ENCODE peak calls at places on chromosomes 5 and 9, in four cellular contexts. H is heart left ventricle, F is fibroblast of lung, U is uterus. N is an unnamed sample.

GRCh38 chr5:65299841-65300240 is 181.9 kb downstream of the ADAMTS6 start:
- DNase-seq in H (no peak), F (peak; percentile 83), U (no peak), N (no peak)

GRCh38 chr5:105817416-105817815 is 1853.3 kb downstream of the EFNA5 start:
- DNase-seq in H (no peak), F (no peak), U (no peak), N (no peak)

GRCh38 chr9:124695280-124695890 is 75.7 kb downstream of the NR6A1 start:
- DNase-seq in H (no peak), F (no peak), U (no peak), N (no peak)

GRCh38 chr9:79617395-79617794 is 45.6 kb downstream of the TLE4 start:
- DNase-seq in H (no peak), F (peak; percentile 77), U (peak; percentile 64), N (no peak)

GRCh38 chr5:130365956-130366355 is 461.7 kb downstream of the CHSY3 start:
- DNase-seq in H (no peak), F (no peak), U (no peak), N (no peak)

GRCh38 chr9:132584616-132585560 is 2.5 kb downstream of the BARHL1 start:
- DNase-seq in H (no peak), F (peak; percentile 14), U (no peak), N (no peak)

GRCh38 chr9:111030492-111030891 is 7.8 kb downstream of the LPAR1 start:
- DNase-seq in H (no peak), F (peak; percentile 31), U (no peak), N (no peak)

GRCh38 chr5:124628251-124628650 is 118.2 kb downstream of the ZNF608 start:
- DNase-seq in H (no peak), F (no peak), U (no peak), N (no peak)

GRCh38 chr5:5492087-5492933 is 69.8 kb downstream of the ICE1 start:
- DNase-seq in H (no peak), F (peak; percentile 69), U (no peak), N (no peak)

GRCh38 chr9:23768861-23769260 is 57.2 kb downstream of the ELAVL2 start:
- DNase-seq in H (no peak), F (no peak), U (no peak), N (no peak)

GRCh38 chr9:129858167-129858962 is 23.1 kb downstream of the USP20 start:
- DNase-seq in H (no peak), F (no peak), U (no peak), N (no peak)

GRCh38 chr9:136085815-136086212 is 9.3 kb downstream of the NACC2 start:
- DNase-seq in H (peak; percentile 83), F (no peak), U (no peak), N (peak; percentile 73)

GRCh38 chr5:15799014-15799413 is 299.0 kb downstream of the FBXL7 start:
- DNase-seq in H (no peak), F (no peak), U (no peak), N (no peak)

GRCh38 chr5:178230879-178231735 is 1.5 kb downstream of the PHYKPL start:
- DNase-seq in H (no peak), F (peak; percentile 48), U (no peak), N (peak; percentile 26)

GRCh38 chr5:180583738-180584137 is 7.6 kb downstream of the SCGB3A1 start:
- DNase-seq in H (no peak), F (no peak), U (no peak), N (no peak)

DNA sequence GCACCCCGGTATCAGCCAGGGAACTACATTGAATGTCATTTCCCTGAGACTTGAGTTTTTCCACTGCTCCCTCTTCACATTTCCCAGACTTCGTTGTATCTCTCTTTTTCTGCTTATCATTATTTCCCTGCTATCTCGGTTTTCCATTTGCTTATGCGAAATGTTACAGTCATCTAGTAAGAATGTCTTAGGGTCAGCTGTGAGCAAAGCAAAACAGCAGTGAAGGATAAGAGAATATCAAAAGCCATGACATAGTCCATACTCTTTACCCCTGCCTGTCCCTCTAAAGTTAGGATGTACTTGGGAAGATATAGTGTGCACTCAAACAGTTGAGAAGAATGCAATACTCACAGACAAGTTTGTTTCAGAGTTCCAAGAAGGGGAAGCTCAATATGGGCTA is 88.7 kb downstream of the ITGA1 start:
- DNase-seq in H (no peak), F (peak; percentile 36), U (no peak), N (no peak)
- H3K27ac ChIP-seq in H (peak overlapping the region; percentile 32), F (no peak overlapping the region), U (peak overlapping the region; percentile 74), N (peak overlapping the region; percentile 62)

GRCh38 chr9:36802171-36802920 is 229.7 kb downstream of the MELK start:
- DNase-seq in H (no peak), F (peak; percentile 38), U (no peak), N (no peak)
- H3K4me3 ChIP-seq in H (no peak overlapping the region), F (no peak overlapping the region), U (no peak overlapping the region), N (no peak overlapping the region)

GRCh38 chr9:128551652-128552152 is 685 bp upstream of the SPTAN1 start:
- DNase-seq in H (no peak), F (no peak), U (no peak), N (no peak)

GRCh38 chr9:128552744-128553221 is 396 bp downstream of the SPTAN1 start:
- DNase-seq in H (peak; percentile 83), F (no peak), U (peak; percentile 48), N (peak; percentile 59)

GRCh38 chr9:128550770-128551651 is 1.4 kb upstream of the SPTAN1 start:
- DNase-seq in H (peak; percentile 64), F (no peak), U (peak; percentile 28), N (peak; percentile 45)

GRCh38 chr9:128553695-128554094 is 1.3 kb downstream of the SPTAN1 start:
- DNase-seq in H (no peak), F (peak; percentile 90), U (no peak), N (no peak)

DNA sequence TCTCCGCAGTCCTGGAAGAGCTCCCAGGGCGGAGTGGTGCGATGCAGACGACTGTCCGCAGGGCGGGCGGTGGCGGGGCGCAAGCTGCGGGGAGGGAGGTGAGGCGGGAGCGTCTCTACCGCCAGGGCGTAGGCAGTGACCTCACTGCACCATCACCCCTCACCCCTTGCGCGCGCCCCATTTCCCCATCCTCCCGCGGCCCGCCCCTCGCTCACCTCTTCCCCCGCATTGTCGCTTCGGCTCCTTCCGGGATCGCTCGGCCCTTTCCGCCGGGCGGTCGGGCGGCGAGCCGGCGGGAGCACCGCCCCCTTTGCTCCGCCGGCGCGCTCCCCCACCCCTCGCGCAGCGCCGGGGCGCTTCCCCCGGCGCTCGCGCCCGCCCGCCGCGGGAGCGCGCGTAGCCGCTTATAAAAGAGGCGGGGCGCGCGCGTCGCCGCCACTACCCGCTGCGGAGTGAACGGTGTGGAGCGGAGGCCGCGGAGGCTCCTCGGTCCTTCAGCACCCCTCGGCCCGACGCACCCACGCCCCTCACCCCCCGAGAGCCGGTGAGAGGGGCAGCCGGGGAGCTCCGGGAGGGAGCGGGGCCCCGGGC is at the start of gene SPTAN1:
- DNase-seq in H (peak; percentile 96), F (peak; percentile 88), U (peak; percentile 94), N (peak; percentile 91)
- TF ChIP-seq CTCF in H (no peak), F (no peak), U (no peak), N (peak; percentile 28)

DNA sequence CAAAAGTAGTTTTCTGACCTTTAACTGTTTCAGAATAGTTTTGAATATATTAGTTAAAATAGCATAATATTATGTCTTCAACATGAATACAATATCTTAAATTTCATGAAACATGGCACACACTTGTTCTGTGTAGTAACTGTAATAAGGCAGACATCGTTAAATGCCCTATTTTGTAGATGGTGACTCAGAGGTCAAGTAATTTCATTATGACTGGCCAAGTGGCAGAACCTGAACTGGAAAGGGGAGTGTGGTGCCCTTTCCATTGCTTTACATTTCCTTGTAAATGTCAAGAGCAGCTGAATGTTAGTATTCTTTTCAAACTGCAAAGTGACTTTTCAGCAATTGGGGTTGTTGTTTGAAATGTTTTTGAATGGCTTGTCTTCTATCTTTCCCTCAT is 201.2 kb upstream of the CDKN2B start:
- DNase-seq in H (no peak), F (no peak), U (no peak), N (no peak)
- H3K27ac ChIP-seq in H (no peak overlapping the region), F (no peak overlapping the region), U (no peak overlapping the region), N (no peak overlapping the region)

GRCh38 chr9:134544388-134545212 is 97.0 kb upstream of the COL5A1 start:
- DNase-seq in H (peak; percentile 60), F (peak; percentile 76), U (peak; percentile 50), N (peak; percentile 33)

GRCh38 chr9:134546746-134547145 is 94.9 kb upstream of the COL5A1 start:
- DNase-seq in H (no peak), F (no peak), U (no peak), N (peak; percentile 6)

GRCh38 chr9:134546231-134546731 is 95.3 kb upstream of the COL5A1 start:
- DNase-seq in H (no peak), F (peak; percentile 46), U (no peak), N (peak; percentile 15)

GRCh38 chr9:134547161-134548100 is 94.2 kb upstream of the COL5A1 start:
- DNase-seq in H (no peak), F (no peak), U (no peak), N (peak; percentile 13)

DNA sequence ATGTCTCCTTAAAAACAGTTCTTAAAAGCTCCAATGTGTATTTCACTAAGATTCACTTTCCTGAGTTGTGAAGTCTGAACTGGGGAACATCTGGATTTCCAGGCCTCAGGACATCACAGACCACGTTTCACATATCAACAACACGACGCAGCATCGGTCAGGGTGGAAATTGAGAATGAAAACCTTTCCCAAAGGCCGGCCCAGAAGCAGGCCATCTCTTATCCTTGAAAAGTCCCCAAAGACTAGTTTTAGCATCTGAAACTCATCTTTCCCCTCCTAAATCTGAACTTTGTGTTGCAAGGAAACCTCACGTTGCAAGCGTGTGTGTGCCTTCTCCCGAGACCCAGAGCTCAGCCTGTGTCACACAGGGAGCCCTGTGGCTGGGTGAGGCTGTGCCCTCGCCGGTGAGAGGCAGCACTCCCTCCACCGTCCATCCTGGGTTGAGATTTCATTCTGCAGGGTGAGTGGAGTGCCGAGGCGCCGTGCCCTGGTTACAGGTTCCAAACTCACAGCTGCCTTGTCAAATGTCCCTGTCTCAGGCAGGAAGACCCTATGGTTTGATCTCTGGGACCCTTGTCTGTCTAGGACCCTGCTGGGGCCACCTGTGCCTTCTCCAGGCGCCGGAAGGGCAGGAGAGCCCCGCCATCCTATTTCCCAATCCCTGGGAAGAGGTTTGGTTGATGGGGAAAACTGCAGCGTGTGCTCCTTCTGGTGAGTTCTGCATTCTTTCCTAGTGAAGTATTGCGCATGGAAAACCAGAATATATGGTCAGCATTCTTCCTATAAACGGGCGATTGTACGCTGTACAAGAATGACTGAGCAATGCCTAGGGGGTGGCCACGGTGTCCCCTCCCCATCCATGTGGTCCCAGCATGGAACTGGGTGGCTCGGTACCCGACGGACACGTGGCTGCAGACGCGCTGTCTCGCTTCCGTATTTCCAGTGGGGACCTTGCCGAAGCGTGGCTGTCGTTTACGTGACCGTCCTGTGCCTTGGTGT is 96.1 kb upstream of the COL5A1 start:
- DNase-seq in H (no peak), F (peak; percentile 77), U (no peak), N (peak; percentile 16)
- H3K4me3 ChIP-seq in H (no peak overlapping the region), F (peak overlapping the region; percentile 31), U (no peak overlapping the region), N (peak overlapping the region; percentile 4)

GRCh38 chr5:32116574-32117313 is 57.4 kb downstream of the GOLPH3 start:
- DNase-seq in H (no peak), F (no peak), U (no peak), N (no peak)

GRCh38 chr5:32110081-32110696 is 63.9 kb downstream of the GOLPH3 start:
- DNase-seq in H (no peak), F (no peak), U (no peak), N (no peak)

DNA sequence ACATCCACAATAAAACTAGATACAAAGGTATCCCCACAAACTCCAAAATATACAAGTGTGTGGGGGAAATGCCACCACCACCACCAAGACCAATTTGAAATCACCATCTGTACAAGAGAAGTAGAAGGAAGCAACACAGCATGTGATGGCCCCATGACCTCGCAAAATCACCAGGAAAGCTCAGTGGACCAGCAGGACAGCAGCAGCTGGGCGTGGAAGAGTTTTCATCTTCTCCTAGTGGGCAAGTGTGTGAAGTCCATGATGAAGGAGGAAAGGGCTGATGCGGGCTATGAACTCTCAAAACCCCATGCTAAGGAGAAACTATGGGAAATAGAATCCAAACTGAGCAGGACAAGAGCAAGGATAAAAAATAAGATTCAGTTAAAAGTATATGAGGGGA is 58.1 kb downstream of the GOLPH3 start:
- DNase-seq in H (no peak), F (no peak), U (no peak), N (no peak)
- TF ChIP-seq CTCF in H (no peak), F (no peak), U (no peak), N (no peak)

GRCh38 chr9:13552606-13553215 is 273.2 kb upstream of the MPDZ start:
- DNase-seq in H (no peak), F (no peak), U (no peak), N (no peak)
- H3K27ac ChIP-seq in H (no peak overlapping the region), F (no peak overlapping the region), U (no peak overlapping the region), N (peak overlapping the region; percentile 48)